ENCODE peak calls at places on chromosome 20, in eight cellular contexts. W is PC-9, B is fibroblast of lung, L is psoas muscle, Q is cardiac fibroblast, I is esophagus squamous epithelium, D is PC-3, E is AG10803. R is an unnamed sample.

GRCh38 chr20:13839421-13840092 is 54.7 kb downstream of the NDUFAF5 start:
- DNase-seq in Q (peak; percentile 36), L (no peak), E (peak; percentile 96), B (peak; percentile 70), I (no peak), W (peak; percentile 61), D (peak; percentile 66), R (no peak)

GRCh38 chr20:23634044-23634801 is 3.5 kb downstream of the CST3 start:
- DNase-seq in L (no peak), B (no peak), W (no peak), D (no peak), I (no peak), E (no peak), Q (no peak), R (no peak)

GRCh38 chr20:1491281-1491840 is at the start of gene SIRPB2:
- DNase-seq in Q (peak; percentile 39), E (no peak), D (no peak), W (no peak), I (no peak), B (no peak), L (no peak), R (no peak)

GRCh38 chr20:47727170-47727880 is 58.0 kb downstream of the SULF2 start:
- DNase-seq in I (peak; percentile 44), E (no peak), Q (no peak), D (no peak), L (peak; percentile 64), B (no peak), W (no peak), R (peak; percentile 78)

GRCh38 chr20:18513208-18513607 is 5.5 kb downstream of the SEC23B start:
- DNase-seq in I (no peak), L (no peak), W (no peak), E (no peak), Q (no peak), B (no peak), D (no peak), R (no peak)

GRCh38 chr20:48003021-48003420 is 217.7 kb upstream of the SULF2 start:
- DNase-seq in L (no peak), I (no peak), D (no peak), E (no peak), Q (no peak), W (no peak), B (no peak), R (no peak)

GRCh38 chr20:32966881-32967781 is 37.1 kb downstream of the SUN5 start:
- DNase-seq in W (no peak), D (no peak), L (no peak), E (no peak), I (no peak), B (no peak), Q (no peak), R (peak; percentile 44)

GRCh38 chr20:44219287-44219686 is 8.7 kb upstream of the OSER1 start:
- DNase-seq in D (no peak), L (no peak), Q (no peak), B (no peak), E (no peak), I (no peak), W (no peak), R (no peak)

GRCh38 chr20:46539113-46539512 is 11.3 kb downstream of the OCSTAMP start:
- DNase-seq in I (no peak), L (no peak), W (no peak), E (no peak), B (no peak), Q (no peak), D (no peak), R (no peak)

GRCh38 chr20:57263127-57263609 is 3.3 kb downstream of the BMP7 start:
- DNase-seq in D (no peak), B (no peak), Q (no peak), L (no peak), W (no peak), E (no peak), I (no peak), R (no peak)

GRCh38 chr20:57263767-57264150 is 2.7 kb downstream of the BMP7 start:
- DNase-seq in W (no peak), D (no peak), I (no peak), B (no peak), L (no peak), Q (no peak), E (no peak), R (no peak)

GRCh38 chr20:57261488-57262243 is 4.8 kb downstream of the BMP7 start:
- DNase-seq in W (no peak), Q (no peak), E (no peak), D (no peak), I (no peak), B (no peak), L (no peak), R (no peak)

GRCh38 chr20:57260959-57261357 is 5.5 kb downstream of the BMP7 start:
- DNase-seq in B (peak; percentile 39), D (no peak), E (no peak), Q (no peak), I (no peak), W (no peak), L (no peak), R (no peak)

DNA sequence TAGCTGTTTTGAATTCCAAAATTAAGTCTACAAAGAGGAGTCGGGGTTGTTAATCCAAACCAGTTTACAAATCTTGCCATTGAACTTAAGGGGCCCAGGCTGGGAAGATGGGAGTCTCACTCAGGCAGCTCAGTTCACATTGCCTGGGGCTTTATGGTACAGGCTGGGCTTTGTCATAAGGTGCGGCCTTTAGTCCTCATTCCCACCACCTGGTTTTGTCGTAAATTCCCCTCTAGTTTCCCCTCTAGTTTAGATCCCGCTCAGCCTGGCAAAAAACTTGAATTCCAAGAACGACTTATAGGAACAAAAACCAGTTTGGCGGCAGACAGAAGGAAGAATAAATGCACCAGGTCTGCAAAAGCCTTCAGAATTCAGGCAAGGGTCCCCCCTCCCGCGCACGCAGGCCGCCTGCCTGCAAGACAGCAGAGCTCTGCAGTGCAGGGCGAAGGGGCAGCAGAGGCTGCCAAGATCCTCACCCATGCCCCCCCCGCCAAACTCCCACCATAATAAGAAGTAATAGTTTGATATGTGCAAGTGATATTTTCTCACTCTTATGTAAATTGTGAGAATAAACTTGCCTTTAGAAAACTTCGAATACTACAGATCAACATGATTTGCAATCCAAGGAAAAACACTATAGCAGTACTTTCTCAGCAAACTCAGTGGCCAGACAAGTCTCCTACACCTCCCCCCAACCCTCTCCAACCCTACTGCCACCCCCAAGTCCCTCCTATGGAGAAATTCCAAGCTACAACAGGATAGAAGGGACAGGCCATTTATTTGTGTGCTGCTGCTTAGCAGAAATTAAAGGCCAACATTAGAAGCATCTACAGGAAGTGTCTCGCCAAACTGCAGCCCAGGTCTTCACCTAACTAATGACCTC is 4.0 kb downstream of the BMP7 start:
- DNase-seq in D (no peak), L (no peak), Q (no peak), W (no peak), I (no peak), B (no peak), E (no peak), R (no peak)
- TF ChIP-seq CTCF in D (no peak), L (no peak), Q (no peak), W (no peak), I (no peak), B (no peak), E (no peak), R (no peak)

GRCh38 chr20:24999568-24999967 is 7.0 kb upstream of the APMAP start:
- DNase-seq in W (no peak), Q (no peak), D (no peak), I (no peak), B (no peak), L (peak; percentile 21), E (no peak), R (no peak)

GRCh38 chr20:24998121-24998520 is 5.6 kb upstream of the APMAP start:
- DNase-seq in E (no peak), B (no peak), W (no peak), L (peak; percentile 19), Q (no peak), D (no peak), I (no peak), R (no peak)

GRCh38 chr20:24998631-24999445 is 6.3 kb upstream of the APMAP start:
- DNase-seq in B (no peak), L (peak; percentile 28), I (no peak), W (no peak), E (peak; percentile 33), Q (no peak), D (no peak), R (no peak)

GRCh38 chr20:25003002-25003401 is 10.5 kb upstream of the APMAP start:
- DNase-seq in L (no peak), W (no peak), E (no peak), B (no peak), D (no peak), I (no peak), Q (no peak), R (no peak)

DNA sequence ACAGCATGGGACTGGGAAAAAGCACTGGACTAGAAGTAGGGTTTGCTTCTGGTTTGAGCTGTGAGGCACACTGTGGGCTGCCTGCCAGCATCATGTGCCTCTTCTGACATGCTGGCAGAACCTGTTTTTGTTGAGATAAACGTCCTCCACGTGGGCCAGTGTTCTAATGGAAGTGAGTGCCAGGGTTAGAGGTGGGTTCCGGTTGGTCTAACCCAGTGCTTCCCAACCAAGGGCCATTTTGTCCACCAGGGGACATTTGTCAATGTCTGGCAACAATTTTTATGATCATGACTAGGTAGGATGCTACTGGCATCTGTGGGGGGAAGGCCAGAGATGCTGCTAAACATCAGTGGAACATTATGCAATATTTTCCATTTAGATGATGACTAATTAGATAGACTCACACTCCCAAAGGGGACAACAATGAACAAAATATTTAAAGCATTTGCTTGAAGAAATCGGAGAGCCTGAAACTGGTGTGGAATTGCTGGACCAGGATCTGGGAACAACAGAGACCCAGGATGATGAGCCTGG is 7.8 kb upstream of the APMAP start:
- DNase-seq in B (peak; percentile 75), D (peak; percentile 98), L (peak; percentile 80), W (peak; percentile 90), E (peak; percentile 98), I (no peak), Q (peak; percentile 95), R (no peak)
- TF ChIP-seq CTCF in B (peak; percentile 4), D (peak; percentile 55), L (peak; percentile 22), W (peak; percentile 50), E (peak; percentile 27), I (no peak), Q (peak; percentile 28), R (no peak)

DNA sequence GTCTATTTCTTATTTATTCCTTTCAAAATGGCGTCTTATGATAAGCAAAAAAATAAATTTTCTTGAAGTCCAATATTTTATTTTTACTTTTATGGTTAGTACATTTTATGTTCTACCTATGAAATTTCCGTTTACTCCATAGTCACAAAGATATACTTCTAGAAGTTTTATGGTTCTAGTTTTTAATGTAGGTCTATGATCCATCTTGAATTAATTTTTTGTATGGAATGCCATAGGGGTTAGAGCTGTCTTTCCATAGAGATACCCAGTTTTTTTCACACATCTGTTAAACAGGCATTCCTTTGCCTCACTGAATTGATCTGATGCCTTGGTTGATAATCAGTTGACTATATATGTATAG is 24.9 kb upstream of the ASIP start:
- DNase-seq in L (no peak), Q (peak; percentile 3), W (no peak), B (no peak), D (no peak), I (no peak), E (no peak), R (no peak)
- TF ChIP-seq CTCF in L (no peak), Q (no peak), W (no peak), B (no peak), D (no peak), I (no peak), E (no peak), R (no peak)

DNA sequence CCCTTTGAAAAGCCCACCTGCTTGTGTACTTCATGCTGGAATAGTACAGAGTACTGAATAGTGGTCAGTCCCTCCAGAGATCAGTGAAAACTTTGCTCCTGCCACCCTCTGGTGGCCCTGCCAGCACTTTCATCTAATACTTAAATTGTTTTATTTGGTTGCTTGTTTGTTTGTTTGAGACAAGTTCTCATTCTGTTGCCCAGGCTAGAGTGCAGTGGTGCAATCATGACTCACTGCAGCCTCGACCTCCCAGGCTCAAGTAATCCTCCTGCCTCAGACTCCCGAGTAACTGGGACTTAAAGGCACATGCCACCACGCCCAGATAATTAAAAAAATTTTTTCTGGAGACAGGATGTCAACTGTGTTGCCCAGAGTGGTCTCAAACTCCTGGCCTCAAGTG is 9.1 kb downstream of the FAM83D start:
- DNase-seq in L (no peak), Q (peak; percentile 58), D (peak; percentile 41), I (no peak), E (peak; percentile 25), B (no peak), W (no peak), R (no peak)
- TF ChIP-seq CTCF in L (no peak), Q (peak; percentile 30), D (peak; percentile 59), I (no peak), E (peak; percentile 23), B (peak; percentile 5), W (peak; percentile 55), R (no peak)

R was measured in GM13976.